ENCODE peak calls at places on chromosomes 5 and 9, in six cellular contexts. I is SK-N-SH, D is Panc1, P is A549, V is HCT116, Q is GM12878. J is an unnamed sample.

GRCh38 chr9:78609471-78609870 is 312.5 kb downstream of the PSAT1 start:
- DNase-seq in I (no peak), D (no peak), P (no peak), V (no peak), Q (no peak), J (no peak)

GRCh38 chr5:103452666-103453065 is 109.9 kb downstream of the NUDT12 start:
- DNase-seq in I (no peak), D (no peak), P (no peak), V (no peak), Q (no peak), J (no peak)

GRCh38 chr9:72789915-72790314 is 162.9 kb downstream of the ALDH1A1 start:
- DNase-seq in I (no peak), D (no peak), P (no peak), V (no peak), Q (no peak), J (no peak)

GRCh38 chr5:38722918-38723317 is 122.9 kb upstream of the OSMR start:
- DNase-seq in I (no peak), D (no peak), P (no peak), V (no peak), Q (no peak), J (no peak)

GRCh38 chr5:5164158-5164557 is 24.0 kb downstream of the ADAMTS16 start:
- DNase-seq in I (no peak), D (no peak), P (no peak), V (no peak), Q (no peak), J (no peak)

GRCh38 chr5:35230043-35230611 is at the start of gene PRLR:
- DNase-seq in I (peak; percentile 55), D (no peak), P (peak; percentile 12), V (no peak), Q (no peak), J (peak; percentile 46)

GRCh38 chr5:138177936-138178515 is 404 bp downstream of the BRD8 start:
- DNase-seq in I (peak; percentile 55), D (no peak), P (peak; percentile 22), V (no peak), Q (no peak), J (no peak)

GRCh38 chr9:127455299-127455992 is 4.1 kb downstream of the LRSAM1 start:
- DNase-seq in I (no peak), D (no peak), P (peak; percentile 57), V (no peak), Q (no peak), J (peak; percentile 89)

GRCh38 chr5:7850533-7851239 is at the start of gene CFAP90:
- DNase-seq in I (peak; percentile 94), D (no peak), P (peak; percentile 43), V (no peak), Q (no peak), J (no peak)

GRCh38 chr9:97518909-97519307 is 17.4 kb downstream of the TMOD1 start:
- DNase-seq in I (no peak), D (no peak), P (peak; percentile 79), V (no peak), Q (no peak), J (no peak)

GRCh38 chr9:128704356-128704670 is 2.0 kb downstream of the PKN3 start:
- DNase-seq in I (no peak), D (no peak), P (no peak), V (no peak), Q (no peak), J (no peak)

GRCh38 chr9:128703616-128704355 is 1.5 kb downstream of the PKN3 start:
- DNase-seq in I (peak; percentile 27), D (no peak), P (no peak), V (no peak), Q (no peak), J (no peak)

GRCh38 chr9:128702445-128702948 is at the start of gene PKN3:
- DNase-seq in I (peak; percentile 98), D (no peak), P (peak; percentile 89), V (peak; percentile 69), Q (no peak), J (peak; percentile 87)

GRCh38 chr9:128705051-128705965 is 3.0 kb downstream of the PKN3 start:
- DNase-seq in I (no peak), D (no peak), P (no peak), V (no peak), Q (no peak), J (no peak)

GRCh38 chr9:128702949-128703615 is 779 bp downstream of the PKN3 start:
- DNase-seq in I (peak; percentile 79), D (no peak), P (peak; percentile 41), V (no peak), Q (no peak), J (no peak)
- TF ChIP-seq REST in I (no peak), D (no peak), P (no peak), V (no peak), Q (no peak), J (no peak)

DNA sequence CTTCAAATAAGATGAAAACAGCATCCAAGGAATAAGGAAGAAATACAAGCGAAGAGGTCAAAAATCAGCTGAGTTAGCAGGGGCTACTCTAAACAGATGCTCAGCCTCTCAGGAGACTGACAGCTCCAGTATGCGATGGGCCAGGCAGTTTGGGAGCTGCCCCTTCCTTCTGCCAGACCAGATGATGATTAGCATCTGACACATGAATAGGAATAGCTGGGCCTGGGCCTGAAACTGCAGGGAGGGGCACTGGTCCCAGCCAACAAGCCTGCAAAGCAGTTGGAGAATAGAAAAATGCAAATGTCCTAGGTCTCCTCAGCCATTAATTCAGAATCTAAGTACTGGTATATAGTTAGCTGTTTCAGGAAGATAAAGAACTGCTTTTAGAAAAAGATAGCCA is 13.1 kb upstream of the MAP3K1 start:
- DNase-seq in I (peak; percentile 60), D (no peak), P (no peak), V (no peak), Q (no peak), J (no peak)
- TF ChIP-seq REST in I (no peak), D (no peak), P (no peak), V (no peak), Q (no peak), J (no peak)

GRCh38 chr9:108813951-108814601 is 41.7 kb downstream of the ACTL7B start:
- DNase-seq in I (no peak), D (peak; percentile 20), P (peak; percentile 63), V (peak; percentile 38), Q (no peak), J (no peak)
- TF ChIP-seq REST in I (no peak), D (no peak), P (no peak), V (no peak), Q (no peak), J (no peak)

GRCh38 chr5:142829821-142830220 is 59.6 kb downstream of the ARHGAP26 start:
- DNase-seq in I (no peak), D (no peak), P (no peak), V (no peak), Q (no peak), J (no peak)
- TF ChIP-seq REST in I (no peak), D (no peak), P (no peak), V (no peak), Q (no peak), J (no peak)

DNA sequence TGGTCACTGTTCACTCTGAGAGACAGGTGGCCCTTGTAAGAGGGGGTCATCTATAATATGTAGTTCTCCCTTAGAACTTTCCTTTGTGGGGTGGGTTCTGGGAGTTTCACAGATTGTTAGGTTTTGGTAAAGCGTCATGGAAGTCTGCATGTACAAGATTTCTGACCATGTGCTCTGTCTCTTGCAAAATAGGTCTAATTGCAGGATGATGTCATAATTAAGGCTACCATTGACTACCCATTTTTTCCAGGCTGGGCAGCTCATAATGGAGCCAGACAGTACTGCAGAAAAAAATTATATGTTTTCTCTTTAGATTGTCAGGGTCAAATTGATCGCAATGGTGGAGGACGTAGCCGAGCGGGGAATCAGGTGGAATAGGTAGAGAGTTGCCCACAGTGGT is 3.7 kb upstream of the GM2A start:
- DNase-seq in I (no peak), D (no peak), P (no peak), V (no peak), Q (no peak), J (no peak)
- TF ChIP-seq REST in I (no peak), D (no peak), P (no peak), V (no peak), Q (no peak), J (no peak)

DNA sequence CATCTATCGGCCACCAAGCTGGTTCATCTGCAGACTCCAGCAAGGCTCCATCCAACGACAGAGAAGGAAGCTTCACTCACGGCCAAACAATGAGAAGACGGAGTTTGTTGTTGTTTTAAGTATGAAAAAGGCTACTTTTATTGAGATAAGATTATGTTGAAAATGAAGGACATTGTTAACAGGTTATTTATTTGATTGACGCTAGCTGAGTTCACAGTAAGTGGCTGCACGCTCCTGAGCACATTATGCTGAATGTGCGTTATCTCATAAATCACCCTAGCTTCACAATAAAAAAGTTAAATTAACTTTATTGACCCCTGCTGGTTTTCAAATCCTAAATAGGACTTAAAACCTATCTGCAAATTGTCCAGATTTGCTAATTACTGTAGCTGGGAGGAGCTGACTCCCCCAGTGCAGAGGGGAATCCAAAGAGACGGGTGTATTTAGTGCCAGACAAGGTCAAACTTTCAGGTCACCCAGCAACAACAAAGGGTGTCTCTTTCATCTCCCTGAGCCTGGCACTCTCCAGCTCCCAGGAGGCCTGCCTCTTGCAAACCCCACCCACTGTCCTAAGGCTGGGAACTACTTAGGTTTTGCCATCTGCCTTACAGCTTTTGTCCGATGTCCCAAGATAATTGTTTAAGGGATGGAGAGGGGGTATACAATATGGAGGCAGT is 129.2 kb downstream of the ZDHHC21 start:
- DNase-seq in I (no peak), D (no peak), P (no peak), V (no peak), Q (no peak), J (no peak)
- TF ChIP-seq REST in I (no peak), D (no peak), P (no peak), V (no peak), Q (no peak), J (no peak)

DNA sequence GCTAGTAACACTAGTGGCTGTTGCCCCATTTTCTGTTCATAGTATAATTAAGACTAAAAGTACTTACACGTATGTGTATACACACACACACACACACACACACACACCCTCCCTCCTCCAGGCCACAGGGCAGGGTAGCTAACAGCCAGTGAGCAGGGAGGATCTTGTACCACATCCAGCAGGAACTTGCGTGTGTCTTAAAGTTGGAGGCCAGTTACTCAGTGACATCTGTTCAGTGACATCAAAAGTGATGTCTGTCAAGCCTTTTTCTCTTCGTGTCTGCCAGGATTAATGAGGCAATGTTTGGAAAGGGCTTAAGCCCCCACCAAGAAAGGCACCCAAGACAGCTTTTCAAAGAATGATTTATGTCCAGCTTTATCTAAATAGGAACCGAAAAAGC is 149.4 kb upstream of the KLF4 start:
- DNase-seq in I (no peak), D (no peak), P (peak; percentile 42), V (no peak), Q (no peak), J (peak; percentile 35)
- TF ChIP-seq REST in I (no peak), D (no peak), P (no peak), V (no peak), Q (no peak), J (no peak)

GRCh38 chr9:36772449-36773370 is 200.0 kb downstream of the MELK start:
- DNase-seq in I (no peak), D (no peak), P (no peak), V (no peak), Q (no peak), J (no peak)
- TF ChIP-seq REST in I (peak; percentile 91), D (peak; percentile 88), P (peak; percentile 66), V (peak; percentile 69), Q (peak; percentile 85), J (peak; percentile 91)

GRCh38 chr5:133943475-133943817 is 25.0 kb downstream of the C5orf15 start:
- DNase-seq in I (no peak), D (no peak), P (no peak), V (no peak), Q (no peak), J (no peak)
- TF ChIP-seq REST in I (no peak), D (no peak), P (no peak), V (no peak), Q (no peak), J (no peak)

J was measured in HL-60.